ENCODE peak calls at places on chromosomes 16 and 17, in five cellular contexts. One of them, this sample, is unnamed.

GRCh38 chr16:21703156-21703555 is 39.4 kb downstream of the OTOA start:
- DNase-seq in astrocyte of the spinal cord: no peak
- DNase-seq in nephron progenitor cell: no peak
- DNase-seq in IMR-90: no peak
- DNase-seq in tibial nerve: no peak
- DNase-seq in this sample: no peak

GRCh38 chr17:50094243-50094752 is 853 bp upstream of the PDK2 start:
- DNase-seq in astrocyte of the spinal cord: peak; percentile 87
- DNase-seq in tibial nerve: peak; percentile 95
- DNase-seq in nephron progenitor cell: peak; percentile 95
- DNase-seq in IMR-90: peak; percentile 81
- DNase-seq in this sample: peak; percentile 92

GRCh38 chr17:15436399-15437369 is 30.7 kb downstream of the CDRT4 start:
- DNase-seq in astrocyte of the spinal cord: no peak
- DNase-seq in nephron progenitor cell: no peak
- DNase-seq in IMR-90: peak; percentile 34
- DNase-seq in tibial nerve: peak; percentile 71
- DNase-seq in this sample: peak; percentile 71

GRCh38 chr17:44314869-44315661 is 6.7 kb downstream of the RUNDC3A start:
- DNase-seq in nephron progenitor cell: peak; percentile 70
- DNase-seq in astrocyte of the spinal cord: no peak
- DNase-seq in IMR-90: no peak
- DNase-seq in tibial nerve: no peak
- DNase-seq in this sample: peak; percentile 54

GRCh38 chr17:66652840-66653507 is 181.9 kb upstream of the CACNG5 start:
- DNase-seq in astrocyte of the spinal cord: no peak
- DNase-seq in IMR-90: peak; percentile 74
- DNase-seq in nephron progenitor cell: no peak
- DNase-seq in tibial nerve: no peak
- DNase-seq in this sample: no peak

GRCh38 chr17:59425085-59425901 is 93.8 kb downstream of the YPEL2 start:
- DNase-seq in tibial nerve: peak; percentile 32
- DNase-seq in nephron progenitor cell: peak; percentile 25
- DNase-seq in IMR-90: peak; percentile 57
- DNase-seq in astrocyte of the spinal cord: peak; percentile 32
- DNase-seq in this sample: no peak

GRCh38 chr17:1787301-1787902 is 25.5 kb downstream of the SERPINF1 start:
- DNase-seq in astrocyte of the spinal cord: peak; percentile 94
- DNase-seq in IMR-90: peak; percentile 96
- DNase-seq in tibial nerve: no peak
- DNase-seq in nephron progenitor cell: no peak
- DNase-seq in this sample: no peak

GRCh38 chr16:72222503-72222902 is 50.5 kb upstream of the PMFBP1 start:
- DNase-seq in nephron progenitor cell: no peak
- DNase-seq in tibial nerve: no peak
- DNase-seq in IMR-90: no peak
- DNase-seq in astrocyte of the spinal cord: no peak
- DNase-seq in this sample: no peak

GRCh38 chr17:76277300-76278267 is 12.4 kb downstream of the UBALD2 start:
- DNase-seq in IMR-90: no peak
- DNase-seq in tibial nerve: no peak
- DNase-seq in nephron progenitor cell: no peak
- DNase-seq in astrocyte of the spinal cord: no peak
- DNase-seq in this sample: no peak

GRCh38 chr16:89015271-89015859 is 38.4 kb upstream of the CBFA2T3 start:
- DNase-seq in nephron progenitor cell: no peak
- DNase-seq in tibial nerve: no peak
- DNase-seq in astrocyte of the spinal cord: no peak
- DNase-seq in IMR-90: no peak
- DNase-seq in this sample: no peak

GRCh38 chr16:12257926-12258561 is 281.5 kb downstream of the SNX29 start:
- DNase-seq in tibial nerve: no peak
- DNase-seq in IMR-90: no peak
- DNase-seq in nephron progenitor cell: no peak
- DNase-seq in astrocyte of the spinal cord: no peak
- DNase-seq in this sample: no peak

GRCh38 chr16:74558873-74559272 is 48.0 kb downstream of the GLG1 start:
- DNase-seq in tibial nerve: no peak
- DNase-seq in astrocyte of the spinal cord: no peak
- DNase-seq in IMR-90: no peak
- DNase-seq in nephron progenitor cell: no peak
- DNase-seq in this sample: no peak

GRCh38 chr16:70659546-70659945 is 13.2 kb downstream of the IL34 start:
- DNase-seq in nephron progenitor cell: no peak
- DNase-seq in tibial nerve: no peak
- DNase-seq in astrocyte of the spinal cord: no peak
- DNase-seq in IMR-90: no peak
- DNase-seq in this sample: no peak

GRCh38 chr16:85524630-85525463 is 88.3 kb upstream of the GSE1 start:
- DNase-seq in tibial nerve: peak; percentile 22
- DNase-seq in IMR-90: peak; percentile 49
- DNase-seq in nephron progenitor cell: no peak
- DNase-seq in astrocyte of the spinal cord: peak; percentile 60
- DNase-seq in this sample: no peak

GRCh38 chr17:58328195-58329034 is at the start of gene TSPOAP1:
- DNase-seq in nephron progenitor cell: peak; percentile 77
- DNase-seq in IMR-90: no peak
- DNase-seq in astrocyte of the spinal cord: no peak
- DNase-seq in tibial nerve: no peak
- DNase-seq in this sample: no peak

GRCh38 chr17:1021147-1021546 is 24.2 kb downstream of the TIMM22 start:
- DNase-seq in tibial nerve: no peak
- DNase-seq in astrocyte of the spinal cord: no peak
- DNase-seq in nephron progenitor cell: no peak
- DNase-seq in IMR-90: no peak
- DNase-seq in this sample: no peak

GRCh38 chr17:63426041-63426916 is 19.8 kb downstream of the CYB561 start:
- DNase-seq in astrocyte of the spinal cord: no peak
- DNase-seq in tibial nerve: no peak
- DNase-seq in nephron progenitor cell: no peak
- DNase-seq in IMR-90: no peak
- DNase-seq in this sample: no peak

GRCh38 chr17:35588196-35588920 is 1.2 kb downstream of the AP2B1 start:
- DNase-seq in IMR-90: peak; percentile 79
- DNase-seq in nephron progenitor cell: no peak
- DNase-seq in astrocyte of the spinal cord: peak; percentile 74
- DNase-seq in tibial nerve: no peak
- DNase-seq in this sample: no peak

GRCh38 chr16:72434159-72434558 is 262.2 kb upstream of the PMFBP1 start:
- DNase-seq in astrocyte of the spinal cord: peak; percentile 54
- DNase-seq in nephron progenitor cell: no peak
- DNase-seq in tibial nerve: no peak
- DNase-seq in IMR-90: peak; percentile 47
- DNase-seq in this sample: no peak

GRCh38 chr17:41223821-41224220 is 2.6 kb upstream of the KRTAP9-2 start:
- DNase-seq in astrocyte of the spinal cord: no peak
- DNase-seq in tibial nerve: no peak
- DNase-seq in IMR-90: peak; percentile 35
- DNase-seq in nephron progenitor cell: no peak
- DNase-seq in this sample: no peak

GRCh38 chr16:2471016-2471652 is at the start of gene NTN3:
- DNase-seq in astrocyte of the spinal cord: no peak
- DNase-seq in IMR-90: no peak
- DNase-seq in nephron progenitor cell: peak; percentile 83
- DNase-seq in tibial nerve: no peak
- DNase-seq in this sample: peak; percentile 17

GRCh38 chr17:76273923-76274558 is 8.9 kb downstream of the UBALD2 start:
- DNase-seq in tibial nerve: no peak
- DNase-seq in astrocyte of the spinal cord: no peak
- DNase-seq in nephron progenitor cell: no peak
- DNase-seq in IMR-90: no peak
- DNase-seq in this sample: no peak

GRCh38 chr17:58289869-58290268 is 9.1 kb upstream of the MPO start:
- DNase-seq in nephron progenitor cell: no peak
- DNase-seq in tibial nerve: no peak
- DNase-seq in IMR-90: no peak
- DNase-seq in astrocyte of the spinal cord: no peak
- DNase-seq in this sample: no peak

GRCh38 chr17:78151514-78152008 is 5.4 kb downstream of the C17orf99 start:
- DNase-seq in nephron progenitor cell: no peak
- DNase-seq in tibial nerve: no peak
- DNase-seq in IMR-90: no peak
- DNase-seq in astrocyte of the spinal cord: no peak
- DNase-seq in this sample: no peak

GRCh38 chr16:27779719-27780161 is 229.8 kb downstream of the KATNIP start:
- DNase-seq in IMR-90: peak; percentile 46
- DNase-seq in astrocyte of the spinal cord: peak; percentile 56
- DNase-seq in nephron progenitor cell: peak; percentile 71
- DNase-seq in tibial nerve: peak; percentile 49
- DNase-seq in this sample: peak; percentile 75

GRCh38 chr17:48244121-48244711 is 136.7 kb downstream of the SNX11 start:
- DNase-seq in astrocyte of the spinal cord: peak; percentile 64
- DNase-seq in nephron progenitor cell: no peak
- DNase-seq in tibial nerve: no peak
- DNase-seq in IMR-90: peak; percentile 29
- DNase-seq in this sample: no peak
- TF ChIP-seq CTCF in astrocyte of the spinal cord: no peak
- TF ChIP-seq CTCF in nephron progenitor cell: no peak
- TF ChIP-seq CTCF in tibial nerve: no peak
- TF ChIP-seq CTCF in IMR-90: no peak
- TF ChIP-seq CTCF in this sample: no peak

DNA sequence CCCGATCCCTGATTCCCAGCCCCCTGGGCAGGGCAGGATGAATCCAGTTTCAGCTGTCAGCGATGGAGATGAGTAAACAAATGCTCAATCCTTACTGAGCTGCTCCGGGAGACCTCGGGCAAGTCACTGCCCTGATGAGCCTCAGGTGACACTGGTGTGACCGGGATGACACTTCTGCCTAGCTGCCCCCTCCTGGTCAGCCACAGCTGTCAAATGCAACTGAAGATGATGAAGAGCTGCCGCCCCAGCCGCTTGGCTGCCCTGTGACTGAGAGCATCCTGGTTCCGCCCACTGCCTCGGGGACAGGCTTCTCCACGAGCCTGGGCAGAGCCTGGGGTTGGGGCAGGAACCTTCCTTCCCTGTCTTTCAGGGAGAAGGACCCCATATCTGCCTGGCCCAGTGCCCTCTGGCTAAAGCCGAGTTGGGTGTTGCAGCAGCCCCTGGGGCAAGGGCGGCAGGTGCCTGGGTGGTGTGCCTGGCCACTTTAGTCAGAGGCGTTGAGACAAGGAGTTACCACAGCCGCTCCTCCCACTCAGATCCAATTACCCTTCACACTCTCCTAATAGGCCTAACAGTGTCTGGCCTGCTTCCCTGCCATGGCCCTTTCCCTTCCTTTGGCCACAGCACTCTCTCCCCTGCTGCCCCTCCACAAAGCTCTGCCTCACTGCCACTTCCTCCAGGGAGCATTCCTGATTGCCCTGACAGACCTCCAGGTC is 5.5 kb downstream of the CCL17 start:
- DNase-seq in IMR-90: no peak
- DNase-seq in astrocyte of the spinal cord: no peak
- DNase-seq in tibial nerve: no peak
- DNase-seq in nephron progenitor cell: peak; percentile 22
- DNase-seq in this sample: no peak
- TF ChIP-seq CTCF in IMR-90: no peak
- TF ChIP-seq CTCF in astrocyte of the spinal cord: no peak
- TF ChIP-seq CTCF in tibial nerve: no peak
- TF ChIP-seq CTCF in nephron progenitor cell: no peak
- TF ChIP-seq CTCF in this sample: no peak

GRCh38 chr17:81401727-81402529 is 6.7 kb downstream of the BAHCC1 start:
- DNase-seq in tibial nerve: no peak
- DNase-seq in IMR-90: no peak
- DNase-seq in nephron progenitor cell: no peak
- DNase-seq in astrocyte of the spinal cord: no peak
- DNase-seq in this sample: no peak
- TF ChIP-seq CTCF in tibial nerve: peak; percentile 37
- TF ChIP-seq CTCF in IMR-90: peak; percentile 37
- TF ChIP-seq CTCF in nephron progenitor cell: no peak
- TF ChIP-seq CTCF in astrocyte of the spinal cord: peak; percentile 55
- TF ChIP-seq CTCF in this sample: no peak

GRCh38 chr17:74380086-74380958 is 13.0 kb downstream of the GPR142 start:
- DNase-seq in IMR-90: no peak
- DNase-seq in nephron progenitor cell: no peak
- DNase-seq in astrocyte of the spinal cord: no peak
- DNase-seq in tibial nerve: no peak
- DNase-seq in this sample: no peak
- TF ChIP-seq CTCF in IMR-90: no peak
- TF ChIP-seq CTCF in nephron progenitor cell: no peak
- TF ChIP-seq CTCF in astrocyte of the spinal cord: no peak
- TF ChIP-seq CTCF in tibial nerve: no peak
- TF ChIP-seq CTCF in this sample: no peak

DNA sequence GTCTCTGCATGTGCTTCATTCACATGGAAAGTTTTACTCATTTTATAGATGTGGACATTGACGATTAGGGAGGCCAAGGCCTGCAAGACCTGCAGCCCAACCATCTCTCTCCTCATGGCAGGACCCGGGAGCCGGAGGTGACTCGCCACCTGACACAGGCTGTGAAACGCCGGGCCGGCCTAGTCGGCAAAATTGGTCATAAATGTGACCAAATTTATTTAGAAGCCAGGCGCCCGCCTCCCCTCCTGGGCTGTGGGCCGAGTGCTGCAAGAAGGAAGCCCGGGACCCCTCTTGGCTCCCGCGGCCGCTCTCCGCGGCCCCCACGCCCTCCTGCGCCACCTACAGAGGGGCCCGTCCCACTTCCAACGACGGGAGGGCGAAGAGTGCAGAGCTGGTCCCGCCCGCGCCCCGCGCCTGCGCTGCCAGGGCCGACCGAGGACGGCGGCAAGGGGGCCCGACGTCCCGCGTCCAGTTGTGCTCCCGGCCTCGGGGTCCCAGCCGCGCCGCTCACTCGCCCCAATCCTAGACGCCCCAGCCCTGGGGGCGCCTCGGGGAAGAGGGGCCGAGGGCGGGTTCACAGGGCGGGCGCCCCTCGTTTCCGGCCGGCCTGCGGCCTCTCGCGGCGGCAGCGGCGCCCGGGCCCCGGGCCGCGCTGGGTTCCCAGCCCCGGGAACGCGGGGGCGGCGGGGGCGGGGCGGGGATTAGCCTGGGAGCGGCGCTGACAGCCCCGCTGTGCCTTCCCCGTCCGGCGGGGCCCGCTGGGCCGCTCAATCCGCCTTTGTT is 47.5 kb downstream of the WNT3 start:
- DNase-seq in IMR-90: peak; percentile 23
- DNase-seq in nephron progenitor cell: peak; percentile 73
- DNase-seq in tibial nerve: no peak
- DNase-seq in astrocyte of the spinal cord: peak; percentile 29
- DNase-seq in this sample: peak; percentile 58
- TF ChIP-seq CTCF in IMR-90: no peak
- TF ChIP-seq CTCF in nephron progenitor cell: no peak
- TF ChIP-seq CTCF in tibial nerve: no peak
- TF ChIP-seq CTCF in astrocyte of the spinal cord: no peak
- TF ChIP-seq CTCF in this sample: no peak